ENCODE peak calls at places on chromosomes 12 and 14, in five cellular contexts. One of them, this sample, is unnamed.

GRCh38 chr12:79451988-79452387 is 238.8 kb downstream of the PAWR start:
- DNase-seq in KBM-7: no peak
- DNase-seq in stimulated activated CD4-positive, alpha-beta T cell treated with anti-CD3 and anti-CD28 coated beads, Interleukin-12 subunit alpha, Interleukin-12 subunit beta, amount 100 ng/mL, for 4 hours: no peak
- DNase-seq in activated naive CD8-positive, alpha-beta T cell treated with anti-CD3 and anti-CD28 coated beads, Interleukin-2, amount 50 U/mL, for 24 hours: no peak
- DNase-seq in nephron progenitor cell: no peak
- DNase-seq in this sample: no peak

GRCh38 chr12:50780016-50780415 is 16.1 kb downstream of the ATF1 start:
- DNase-seq in nephron progenitor cell: no peak
- DNase-seq in KBM-7: no peak
- DNase-seq in stimulated activated CD4-positive, alpha-beta T cell treated with anti-CD3 and anti-CD28 coated beads, Interleukin-12 subunit alpha, Interleukin-12 subunit beta, amount 100 ng/mL, for 4 hours: no peak
- DNase-seq in activated naive CD8-positive, alpha-beta T cell treated with anti-CD3 and anti-CD28 coated beads, Interleukin-2, amount 50 U/mL, for 24 hours: no peak
- DNase-seq in this sample: no peak

GRCh38 chr14:69999246-69999645 is 120.0 kb downstream of the SMOC1 start:
- DNase-seq in stimulated activated CD4-positive, alpha-beta T cell treated with anti-CD3 and anti-CD28 coated beads, Interleukin-12 subunit alpha, Interleukin-12 subunit beta, amount 100 ng/mL, for 4 hours: no peak
- DNase-seq in activated naive CD8-positive, alpha-beta T cell treated with anti-CD3 and anti-CD28 coated beads, Interleukin-2, amount 50 U/mL, for 24 hours: no peak
- DNase-seq in nephron progenitor cell: no peak
- DNase-seq in KBM-7: no peak
- DNase-seq in this sample: no peak

GRCh38 chr12:121809712-121810116 is 5.9 kb downstream of the SETD1B start:
- DNase-seq in KBM-7: no peak
- DNase-seq in nephron progenitor cell: no peak
- DNase-seq in activated naive CD8-positive, alpha-beta T cell treated with anti-CD3 and anti-CD28 coated beads, Interleukin-2, amount 50 U/mL, for 24 hours: no peak
- DNase-seq in stimulated activated CD4-positive, alpha-beta T cell treated with anti-CD3 and anti-CD28 coated beads, Interleukin-12 subunit alpha, Interleukin-12 subunit beta, amount 100 ng/mL, for 4 hours: no peak
- DNase-seq in this sample: no peak

GRCh38 chr14:90140298-90140955 is 78.6 kb downstream of the KCNK13 start:
- DNase-seq in KBM-7: no peak
- DNase-seq in nephron progenitor cell: peak
- DNase-seq in activated naive CD8-positive, alpha-beta T cell treated with anti-CD3 and anti-CD28 coated beads, Interleukin-2, amount 50 U/mL, for 24 hours: no peak
- DNase-seq in stimulated activated CD4-positive, alpha-beta T cell treated with anti-CD3 and anti-CD28 coated beads, Interleukin-12 subunit alpha, Interleukin-12 subunit beta, amount 100 ng/mL, for 4 hours: no peak
- DNase-seq in this sample: peak

GRCh38 chr12:89709994-89710872 is 1.6 kb upstream of the ATP2B1 start:
- DNase-seq in KBM-7: no peak
- DNase-seq in nephron progenitor cell: peak
- DNase-seq in stimulated activated CD4-positive, alpha-beta T cell treated with anti-CD3 and anti-CD28 coated beads, Interleukin-12 subunit alpha, Interleukin-12 subunit beta, amount 100 ng/mL, for 4 hours: peak
- DNase-seq in activated naive CD8-positive, alpha-beta T cell treated with anti-CD3 and anti-CD28 coated beads, Interleukin-2, amount 50 U/mL, for 24 hours: peak
- DNase-seq in this sample: no peak

GRCh38 chr12:21169878-21170472 is 39.0 kb downstream of the SLCO1B1 start:
- DNase-seq in stimulated activated CD4-positive, alpha-beta T cell treated with anti-CD3 and anti-CD28 coated beads, Interleukin-12 subunit alpha, Interleukin-12 subunit beta, amount 100 ng/mL, for 4 hours: peak
- DNase-seq in activated naive CD8-positive, alpha-beta T cell treated with anti-CD3 and anti-CD28 coated beads, Interleukin-2, amount 50 U/mL, for 24 hours: peak
- DNase-seq in nephron progenitor cell: peak
- DNase-seq in KBM-7: peak
- DNase-seq in this sample: peak

GRCh38 chr14:34713681-34714319 is 593 bp downstream of the CFL2 start:
- DNase-seq in nephron progenitor cell: no peak
- DNase-seq in activated naive CD8-positive, alpha-beta T cell treated with anti-CD3 and anti-CD28 coated beads, Interleukin-2, amount 50 U/mL, for 24 hours: peak
- DNase-seq in KBM-7: peak
- DNase-seq in stimulated activated CD4-positive, alpha-beta T cell treated with anti-CD3 and anti-CD28 coated beads, Interleukin-12 subunit alpha, Interleukin-12 subunit beta, amount 100 ng/mL, for 4 hours: peak
- DNase-seq in this sample: peak

GRCh38 chr12:19577131-19577530 is 137.8 kb downstream of the AEBP2 start:
- DNase-seq in stimulated activated CD4-positive, alpha-beta T cell treated with anti-CD3 and anti-CD28 coated beads, Interleukin-12 subunit alpha, Interleukin-12 subunit beta, amount 100 ng/mL, for 4 hours: no peak
- DNase-seq in KBM-7: no peak
- DNase-seq in activated naive CD8-positive, alpha-beta T cell treated with anti-CD3 and anti-CD28 coated beads, Interleukin-2, amount 50 U/mL, for 24 hours: no peak
- DNase-seq in nephron progenitor cell: no peak
- DNase-seq in this sample: no peak

GRCh38 chr12:87467893-87468292 is 561.3 kb downstream of the C12orf50 start:
- DNase-seq in nephron progenitor cell: no peak
- DNase-seq in KBM-7: no peak
- DNase-seq in stimulated activated CD4-positive, alpha-beta T cell treated with anti-CD3 and anti-CD28 coated beads, Interleukin-12 subunit alpha, Interleukin-12 subunit beta, amount 100 ng/mL, for 4 hours: no peak
- DNase-seq in activated naive CD8-positive, alpha-beta T cell treated with anti-CD3 and anti-CD28 coated beads, Interleukin-2, amount 50 U/mL, for 24 hours: no peak
- DNase-seq in this sample: no peak

GRCh38 chr12:58288191-58288590 is 346.8 kb downstream of the ATP23 start:
- DNase-seq in activated naive CD8-positive, alpha-beta T cell treated with anti-CD3 and anti-CD28 coated beads, Interleukin-2, amount 50 U/mL, for 24 hours: no peak
- DNase-seq in nephron progenitor cell: no peak
- DNase-seq in KBM-7: no peak
- DNase-seq in stimulated activated CD4-positive, alpha-beta T cell treated with anti-CD3 and anti-CD28 coated beads, Interleukin-12 subunit alpha, Interleukin-12 subunit beta, amount 100 ng/mL, for 4 hours: no peak
- DNase-seq in this sample: no peak

GRCh38 chr12:51536159-51536558 is 54.9 kb upstream of the SCN8A start:
- DNase-seq in stimulated activated CD4-positive, alpha-beta T cell treated with anti-CD3 and anti-CD28 coated beads, Interleukin-12 subunit alpha, Interleukin-12 subunit beta, amount 100 ng/mL, for 4 hours: no peak
- DNase-seq in activated naive CD8-positive, alpha-beta T cell treated with anti-CD3 and anti-CD28 coated beads, Interleukin-2, amount 50 U/mL, for 24 hours: no peak
- DNase-seq in nephron progenitor cell: no peak
- DNase-seq in KBM-7: peak
- DNase-seq in this sample: peak

GRCh38 chr12:100672075-100672592 is 98.7 kb downstream of the GAS2L3 start:
- DNase-seq in activated naive CD8-positive, alpha-beta T cell treated with anti-CD3 and anti-CD28 coated beads, Interleukin-2, amount 50 U/mL, for 24 hours: peak
- DNase-seq in KBM-7: peak
- DNase-seq in nephron progenitor cell: peak
- DNase-seq in stimulated activated CD4-positive, alpha-beta T cell treated with anti-CD3 and anti-CD28 coated beads, Interleukin-12 subunit alpha, Interleukin-12 subunit beta, amount 100 ng/mL, for 4 hours: peak
- DNase-seq in this sample: peak

GRCh38 chr14:79018846-79019245 is 848.7 kb downstream of the NRXN3 start:
- DNase-seq in nephron progenitor cell: no peak
- DNase-seq in activated naive CD8-positive, alpha-beta T cell treated with anti-CD3 and anti-CD28 coated beads, Interleukin-2, amount 50 U/mL, for 24 hours: no peak
- DNase-seq in stimulated activated CD4-positive, alpha-beta T cell treated with anti-CD3 and anti-CD28 coated beads, Interleukin-12 subunit alpha, Interleukin-12 subunit beta, amount 100 ng/mL, for 4 hours: no peak
- DNase-seq in KBM-7: no peak
- DNase-seq in this sample: no peak

GRCh38 chr14:101078105-101078891 is 174.8 kb upstream of the RTL1 start:
- DNase-seq in activated naive CD8-positive, alpha-beta T cell treated with anti-CD3 and anti-CD28 coated beads, Interleukin-2, amount 50 U/mL, for 24 hours: no peak
- DNase-seq in stimulated activated CD4-positive, alpha-beta T cell treated with anti-CD3 and anti-CD28 coated beads, Interleukin-12 subunit alpha, Interleukin-12 subunit beta, amount 100 ng/mL, for 4 hours: no peak
- DNase-seq in nephron progenitor cell: no peak
- DNase-seq in KBM-7: no peak
- DNase-seq in this sample: no peak

GRCh38 chr14:27242874-27243273 is 645.0 kb upstream of the NOVA1 start:
- DNase-seq in nephron progenitor cell: no peak
- DNase-seq in KBM-7: no peak
- DNase-seq in activated naive CD8-positive, alpha-beta T cell treated with anti-CD3 and anti-CD28 coated beads, Interleukin-2, amount 50 U/mL, for 24 hours: no peak
- DNase-seq in stimulated activated CD4-positive, alpha-beta T cell treated with anti-CD3 and anti-CD28 coated beads, Interleukin-12 subunit alpha, Interleukin-12 subunit beta, amount 100 ng/mL, for 4 hours: no peak
- DNase-seq in this sample: peak

GRCh38 chr14:99230271-99231141 is 41.5 kb downstream of the BCL11B start:
- DNase-seq in activated naive CD8-positive, alpha-beta T cell treated with anti-CD3 and anti-CD28 coated beads, Interleukin-2, amount 50 U/mL, for 24 hours: peak
- DNase-seq in stimulated activated CD4-positive, alpha-beta T cell treated with anti-CD3 and anti-CD28 coated beads, Interleukin-12 subunit alpha, Interleukin-12 subunit beta, amount 100 ng/mL, for 4 hours: peak
- DNase-seq in KBM-7: no peak
- DNase-seq in nephron progenitor cell: no peak
- DNase-seq in this sample: peak

GRCh38 chr14:102513899-102514772 is 4.6 kb upstream of the ANKRD9 start:
- DNase-seq in stimulated activated CD4-positive, alpha-beta T cell treated with anti-CD3 and anti-CD28 coated beads, Interleukin-12 subunit alpha, Interleukin-12 subunit beta, amount 100 ng/mL, for 4 hours: no peak
- DNase-seq in KBM-7: no peak
- DNase-seq in nephron progenitor cell: no peak
- DNase-seq in activated naive CD8-positive, alpha-beta T cell treated with anti-CD3 and anti-CD28 coated beads, Interleukin-2, amount 50 U/mL, for 24 hours: no peak
- DNase-seq in this sample: no peak

GRCh38 chr14:103130965-103131364 is 7.7 kb downstream of the TNFAIP2 start:
- DNase-seq in KBM-7: no peak
- DNase-seq in nephron progenitor cell: no peak
- DNase-seq in activated naive CD8-positive, alpha-beta T cell treated with anti-CD3 and anti-CD28 coated beads, Interleukin-2, amount 50 U/mL, for 24 hours: no peak
- DNase-seq in stimulated activated CD4-positive, alpha-beta T cell treated with anti-CD3 and anti-CD28 coated beads, Interleukin-12 subunit alpha, Interleukin-12 subunit beta, amount 100 ng/mL, for 4 hours: no peak
- DNase-seq in this sample: no peak

GRCh38 chr14:99425272-99425681 is 55.4 kb downstream of the SETD3 start:
- DNase-seq in stimulated activated CD4-positive, alpha-beta T cell treated with anti-CD3 and anti-CD28 coated beads, Interleukin-12 subunit alpha, Interleukin-12 subunit beta, amount 100 ng/mL, for 4 hours: no peak
- DNase-seq in activated naive CD8-positive, alpha-beta T cell treated with anti-CD3 and anti-CD28 coated beads, Interleukin-2, amount 50 U/mL, for 24 hours: no peak
- DNase-seq in KBM-7: no peak
- DNase-seq in nephron progenitor cell: no peak
- DNase-seq in this sample: no peak

GRCh38 chr12:96861656-96862055 is 45.4 kb upstream of the NEDD1 start:
- DNase-seq in KBM-7: no peak
- DNase-seq in stimulated activated CD4-positive, alpha-beta T cell treated with anti-CD3 and anti-CD28 coated beads, Interleukin-12 subunit alpha, Interleukin-12 subunit beta, amount 100 ng/mL, for 4 hours: no peak
- DNase-seq in nephron progenitor cell: no peak
- DNase-seq in activated naive CD8-positive, alpha-beta T cell treated with anti-CD3 and anti-CD28 coated beads, Interleukin-2, amount 50 U/mL, for 24 hours: no peak
- DNase-seq in this sample: no peak

GRCh38 chr14:45559626-45560025 is 306.6 kb upstream of the MIS18BP1 start:
- DNase-seq in nephron progenitor cell: no peak
- DNase-seq in activated naive CD8-positive, alpha-beta T cell treated with anti-CD3 and anti-CD28 coated beads, Interleukin-2, amount 50 U/mL, for 24 hours: no peak
- DNase-seq in KBM-7: no peak
- DNase-seq in stimulated activated CD4-positive, alpha-beta T cell treated with anti-CD3 and anti-CD28 coated beads, Interleukin-12 subunit alpha, Interleukin-12 subunit beta, amount 100 ng/mL, for 4 hours: no peak
- DNase-seq in this sample: no peak

GRCh38 chr14:101761881-101762529 is 496 bp downstream of the PPP2R5C start:
- DNase-seq in activated naive CD8-positive, alpha-beta T cell treated with anti-CD3 and anti-CD28 coated beads, Interleukin-2, amount 50 U/mL, for 24 hours: peak
- DNase-seq in stimulated activated CD4-positive, alpha-beta T cell treated with anti-CD3 and anti-CD28 coated beads, Interleukin-12 subunit alpha, Interleukin-12 subunit beta, amount 100 ng/mL, for 4 hours: peak
- DNase-seq in KBM-7: no peak
- DNase-seq in nephron progenitor cell: no peak
- DNase-seq in this sample: peak

GRCh38 chr12:109261939-109262338 is 47.1 kb downstream of the FOXN4 start:
- DNase-seq in activated naive CD8-positive, alpha-beta T cell treated with anti-CD3 and anti-CD28 coated beads, Interleukin-2, amount 50 U/mL, for 24 hours: no peak
- DNase-seq in stimulated activated CD4-positive, alpha-beta T cell treated with anti-CD3 and anti-CD28 coated beads, Interleukin-12 subunit alpha, Interleukin-12 subunit beta, amount 100 ng/mL, for 4 hours: no peak
- DNase-seq in KBM-7: no peak
- DNase-seq in nephron progenitor cell: no peak
- DNase-seq in this sample: no peak

GRCh38 chr12:67988600-67988999 is 647 bp upstream of the IFNG-AS1 start:
- DNase-seq in KBM-7: no peak
- DNase-seq in activated naive CD8-positive, alpha-beta T cell treated with anti-CD3 and anti-CD28 coated beads, Interleukin-2, amount 50 U/mL, for 24 hours: no peak
- DNase-seq in stimulated activated CD4-positive, alpha-beta T cell treated with anti-CD3 and anti-CD28 coated beads, Interleukin-12 subunit alpha, Interleukin-12 subunit beta, amount 100 ng/mL, for 4 hours: no peak
- DNase-seq in nephron progenitor cell: no peak
- DNase-seq in this sample: no peak

GRCh38 chr12:121264951-121265350 is 31.6 kb downstream of the CAMKK2 start:
- DNase-seq in activated naive CD8-positive, alpha-beta T cell treated with anti-CD3 and anti-CD28 coated beads, Interleukin-2, amount 50 U/mL, for 24 hours: no peak
- DNase-seq in KBM-7: no peak
- DNase-seq in nephron progenitor cell: no peak
- DNase-seq in stimulated activated CD4-positive, alpha-beta T cell treated with anti-CD3 and anti-CD28 coated beads, Interleukin-12 subunit alpha, Interleukin-12 subunit beta, amount 100 ng/mL, for 4 hours: no peak
- DNase-seq in this sample: no peak

GRCh38 chr14:74141703-74142102 is 56.9 kb downstream of the LIN52 start:
- DNase-seq in activated naive CD8-positive, alpha-beta T cell treated with anti-CD3 and anti-CD28 coated beads, Interleukin-2, amount 50 U/mL, for 24 hours: no peak
- DNase-seq in KBM-7: no peak
- DNase-seq in nephron progenitor cell: no peak
- DNase-seq in stimulated activated CD4-positive, alpha-beta T cell treated with anti-CD3 and anti-CD28 coated beads, Interleukin-12 subunit alpha, Interleukin-12 subunit beta, amount 100 ng/mL, for 4 hours: no peak
- DNase-seq in this sample: no peak

GRCh38 chr12:75205556-75205955 is 4.1 kb downstream of the KCNC2 start:
- DNase-seq in nephron progenitor cell: no peak
- DNase-seq in KBM-7: no peak
- DNase-seq in activated naive CD8-positive, alpha-beta T cell treated with anti-CD3 and anti-CD28 coated beads, Interleukin-2, amount 50 U/mL, for 24 hours: no peak
- DNase-seq in stimulated activated CD4-positive, alpha-beta T cell treated with anti-CD3 and anti-CD28 coated beads, Interleukin-12 subunit alpha, Interleukin-12 subunit beta, amount 100 ng/mL, for 4 hours: no peak
- DNase-seq in this sample: no peak

GRCh38 chr14:75650253-75651058 is 10.2 kb downstream of the ERG28 start:
- DNase-seq in nephron progenitor cell: no peak
- DNase-seq in activated naive CD8-positive, alpha-beta T cell treated with anti-CD3 and anti-CD28 coated beads, Interleukin-2, amount 50 U/mL, for 24 hours: no peak
- DNase-seq in stimulated activated CD4-positive, alpha-beta T cell treated with anti-CD3 and anti-CD28 coated beads, Interleukin-12 subunit alpha, Interleukin-12 subunit beta, amount 100 ng/mL, for 4 hours: no peak
- DNase-seq in KBM-7: no peak
- DNase-seq in this sample: no peak

GRCh38 chr12:111102062-111102735 is 181.8 kb upstream of the MYL2 start:
- DNase-seq in nephron progenitor cell: no peak
- DNase-seq in stimulated activated CD4-positive, alpha-beta T cell treated with anti-CD3 and anti-CD28 coated beads, Interleukin-12 subunit alpha, Interleukin-12 subunit beta, amount 100 ng/mL, for 4 hours: no peak
- DNase-seq in activated naive CD8-positive, alpha-beta T cell treated with anti-CD3 and anti-CD28 coated beads, Interleukin-2, amount 50 U/mL, for 24 hours: no peak
- DNase-seq in KBM-7: no peak
- DNase-seq in this sample: no peak

GRCh38 chr14:23392613-23393012 is 15.5 kb downstream of the MYH6 start:
- DNase-seq in nephron progenitor cell: no peak
- DNase-seq in stimulated activated CD4-positive, alpha-beta T cell treated with anti-CD3 and anti-CD28 coated beads, Interleukin-12 subunit alpha, Interleukin-12 subunit beta, amount 100 ng/mL, for 4 hours: no peak
- DNase-seq in activated naive CD8-positive, alpha-beta T cell treated with anti-CD3 and anti-CD28 coated beads, Interleukin-2, amount 50 U/mL, for 24 hours: no peak
- DNase-seq in KBM-7: no peak
- DNase-seq in this sample: no peak

GRCh38 chr12:24795699-24796385 is 153.1 kb downstream of the BCAT1 start:
- DNase-seq in nephron progenitor cell: no peak
- DNase-seq in stimulated activated CD4-positive, alpha-beta T cell treated with anti-CD3 and anti-CD28 coated beads, Interleukin-12 subunit alpha, Interleukin-12 subunit beta, amount 100 ng/mL, for 4 hours: no peak
- DNase-seq in activated naive CD8-positive, alpha-beta T cell treated with anti-CD3 and anti-CD28 coated beads, Interleukin-2, amount 50 U/mL, for 24 hours: no peak
- DNase-seq in KBM-7: peak
- DNase-seq in this sample: peak

This sample was measured in NB4.